ENCODE peak calls at places on chromosome 16, in four cellular contexts. U, O, Y and I are unnamed samples. For H3K4me1, the result is how much of the 10 kb centered on the place peaks cover.

GRCh38 chr16:6753553-6753952 is 579.1 kb upstream of the RBFOX1 start:
- DNase-seq in Y (no peak), U (no peak), O (no peak), I (no peak)

GRCh38 chr16:56547120-56547948 is 17.5 kb upstream of the MT4 start:
- DNase-seq in U (no peak), Y (no peak), O (peak), I (no peak)

GRCh38 chr16:23145186-23145585 is 4.1 kb downstream of the USP31 start:
- DNase-seq in U (no peak), Y (no peak), O (no peak), I (no peak)

GRCh38 chr16:27779719-27780161 is 229.8 kb downstream of the KATNIP start:
- DNase-seq in U (no peak), Y (peak), O (peak), I (peak)

GRCh38 chr16:11354733-11355574 is 9.7 kb downstream of the RMI2 start:
- DNase-seq in U (peak), Y (no peak), O (no peak), I (no peak)

GRCh38 chr16:14263011-14263410 is 191.9 kb downstream of the MRTFB start:
- DNase-seq in Y (no peak), U (no peak), O (no peak), I (no peak)

GRCh38 chr16:19785512-19786130 is 67.5 kb downstream of the IQCK start:
- DNase-seq in O (no peak), Y (no peak), U (peak), I (no peak)

GRCh38 chr16:11835891-11836652 is 15.3 kb downstream of the RSL1D1 start:
- DNase-seq in O (no peak), U (peak), Y (no peak), I (no peak)

GRCh38 chr16:6020162-6020980 is 922.8 kb upstream of the EEF2KMT start:
- DNase-seq in O (no peak), Y (no peak), U (no peak), I (peak)

GRCh38 chr16:12907670-12908233 is 6.4 kb downstream of the SHISA9 start:
- DNase-seq in Y (no peak), O (no peak), U (no peak), I (no peak)

GRCh38 chr16:66693088-66693487 is 3.5 kb downstream of the CMTM4 start:
- DNase-seq in Y (no peak), U (no peak), O (no peak), I (no peak)

GRCh38 chr16:85163278-85164112 is 51.2 kb upstream of the CIBAR2 start:
- DNase-seq in Y (no peak), O (no peak), U (no peak), I (no peak)

GRCh38 chr16:15466886-15467781 is 32.7 kb downstream of the BMERB1 start:
- DNase-seq in U (peak), O (no peak), Y (no peak), I (no peak)

GRCh38 chr16:9047689-9048301 is 43.6 kb upstream of the HAPSTR1 start:
- DNase-seq in O (peak), U (peak), Y (peak), I (peak)

GRCh38 chr16:83044589-83044988 is 417.8 kb downstream of the CDH13 start:
- DNase-seq in U (no peak), O (no peak), Y (no peak), I (no peak)

GRCh38 chr16:77387075-77387474 is 47.8 kb downstream of the ADAMTS18 start:
- DNase-seq in U (no peak), Y (no peak), O (no peak), I (no peak)

GRCh38 chr16:28538733-28539596 is at the start of gene NUPR1:
- DNase-seq in Y (peak), U (peak), O (no peak), I (peak)

GRCh38 chr16:87332150-87332549 is 15.0 kb upstream of the C16orf95 start:
- DNase-seq in O (no peak), Y (peak), U (no peak), I (no peak)

GRCh38 chr16:87931504-87931903 is 4.8 kb downstream of the CA5A start:
- DNase-seq in U (no peak), O (no peak), Y (no peak), I (no peak)

GRCh38 chr16:11089504-11090124 is 145.2 kb downstream of the CLEC16A start:
- DNase-seq in O (no peak), Y (no peak), U (no peak), I (peak)

GRCh38 chr16:27461483-27462171 is 59.7 kb downstream of the IL21R start:
- DNase-seq in U (no peak), Y (no peak), O (no peak), I (no peak)

GRCh38 chr16:69187387-69187890 is 475 bp downstream of the SNTB2 start:
- DNase-seq in U (peak), Y (peak), O (no peak), I (peak)

GRCh38 chr16:69190046-69190588 is 3.2 kb downstream of the SNTB2 start:
- DNase-seq in Y (no peak), O (no peak), U (no peak), I (no peak)

GRCh38 chr16:69190598-69190997 is 3.6 kb downstream of the SNTB2 start:
- DNase-seq in O (no peak), U (no peak), Y (no peak), I (no peak)

GRCh38 chr16:69187891-69188451 is 1.0 kb downstream of the SNTB2 start:
- DNase-seq in Y (peak), U (peak), O (no peak), I (no peak)

GRCh38 chr16:69188716-69189115 is 1.8 kb downstream of the SNTB2 start:
- DNase-seq in Y (no peak), O (no peak), U (no peak), I (no peak)
- H3K27ac ChIP-seq in Y (peak), O (no peak), U (no peak), I (no peak)

GRCh38 chr16:50573279-50573678 is 25.1 kb downstream of the NKD1 start:
- DNase-seq in U (no peak), O (no peak), Y (no peak), I (no peak)
- H3K4me1 ChIP-seq in U (under half), O (under half), Y (half or more), I (under half)

GRCh38 chr16:30652005-30652296 is 1.2 kb downstream of the PRR14 start:
- DNase-seq in O (no peak), Y (no peak), U (no peak), I (no peak)
- H3K4me3 ChIP-seq in O (no peak), Y (peak), U (peak), I (peak)

GRCh38 chr16:29756654-29757053 is 10.9 kb upstream of the C16orf54 start:
- DNase-seq in Y (no peak), O (no peak), U (peak), I (no peak)

GRCh38 chr16:29763326-29763725 is 14.7 kb upstream of the ZG16 start:
- DNase-seq in Y (no peak), U (no peak), O (no peak), I (no peak)

GRCh38 chr16:29761882-29762281 is 16.1 kb upstream of the C16orf54 start:
- DNase-seq in U (peak), Y (no peak), O (no peak), I (no peak)

GRCh38 chr16:29757950-29758466 is 12.2 kb upstream of the C16orf54 start:
- DNase-seq in U (no peak), Y (no peak), O (no peak), I (no peak)

DNA sequence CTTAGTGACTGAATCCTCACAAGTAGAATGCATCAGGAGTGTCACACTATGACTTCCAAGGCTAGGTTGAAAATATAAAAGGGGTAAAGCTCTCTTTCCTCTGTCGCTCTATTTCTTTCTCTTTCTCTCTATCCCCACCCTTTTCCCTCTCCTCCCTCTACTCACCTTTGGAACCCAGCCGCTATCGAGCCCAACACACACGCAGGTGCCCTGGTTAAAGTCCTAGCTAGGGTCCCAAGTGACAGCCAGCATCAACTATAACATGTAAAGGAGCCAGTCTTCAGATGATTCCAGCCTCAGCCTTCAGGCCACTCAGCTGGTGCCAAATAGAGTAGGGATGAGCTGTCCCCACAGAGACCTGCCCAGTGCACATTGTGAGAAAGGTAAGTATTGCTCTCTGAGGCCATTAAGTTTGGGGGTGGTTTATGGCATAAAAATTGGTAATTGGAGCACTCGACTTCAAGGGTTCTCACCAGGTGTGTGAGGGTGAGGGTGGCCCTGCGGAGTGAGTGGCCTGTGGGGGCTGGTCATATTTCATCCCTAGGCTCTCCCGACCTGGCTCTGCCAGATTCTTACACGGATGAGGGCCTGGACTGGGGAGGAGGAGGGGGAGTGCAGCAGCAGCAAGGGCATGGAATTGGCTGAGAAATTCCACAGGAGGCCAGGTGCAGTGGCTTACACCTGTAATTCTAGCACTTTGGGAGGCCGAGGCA is 14.9 kb upstream of the C16orf54 start:
- DNase-seq in O (no peak), U (peak), Y (no peak), I (peak)
- H3K27ac ChIP-seq in O (no peak), U (peak), Y (no peak), I (no peak)

DNA sequence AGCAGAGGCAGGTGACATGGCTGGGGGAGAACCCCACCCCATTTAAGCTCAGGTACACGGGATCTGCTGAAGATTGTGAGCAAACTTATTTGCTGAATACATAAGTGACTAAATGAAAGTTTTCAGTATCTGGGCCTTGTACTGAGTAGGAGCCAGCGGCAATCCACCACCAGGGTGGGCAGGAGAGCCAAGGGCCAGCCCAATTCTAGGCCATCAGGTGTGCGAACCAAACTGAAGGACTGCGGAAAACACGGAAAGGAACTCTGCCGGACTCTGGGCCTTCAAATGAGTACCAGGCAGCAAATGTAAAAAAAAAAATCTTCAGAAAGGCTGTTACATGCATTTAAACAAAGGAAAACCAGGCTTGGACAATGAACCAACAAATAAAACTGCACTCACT is 19.7 kb downstream of the ARHGAP17 start:
- DNase-seq in U (no peak), Y (no peak), O (no peak), I (no peak)
- H3K4me1 ChIP-seq in U (under half), Y (half or more), O (under half), I (under half)

GRCh38 chr16:49485663-49486062 is 112.1 kb downstream of the C16orf78 start:
- DNase-seq in Y (peak), O (no peak), U (no peak), I (no peak)

GRCh38 chr16:49484936-49485335 is 111.3 kb downstream of the C16orf78 start:
- DNase-seq in O (no peak), Y (no peak), U (no peak), I (no peak)

GRCh38 chr16:49483251-49483650 is 109.6 kb downstream of the C16orf78 start:
- DNase-seq in O (no peak), Y (peak), U (no peak), I (no peak)

GRCh38 chr16:49483651-49484451 is 110.2 kb downstream of the C16orf78 start:
- DNase-seq in U (no peak), O (no peak), Y (peak), I (no peak)

DNA sequence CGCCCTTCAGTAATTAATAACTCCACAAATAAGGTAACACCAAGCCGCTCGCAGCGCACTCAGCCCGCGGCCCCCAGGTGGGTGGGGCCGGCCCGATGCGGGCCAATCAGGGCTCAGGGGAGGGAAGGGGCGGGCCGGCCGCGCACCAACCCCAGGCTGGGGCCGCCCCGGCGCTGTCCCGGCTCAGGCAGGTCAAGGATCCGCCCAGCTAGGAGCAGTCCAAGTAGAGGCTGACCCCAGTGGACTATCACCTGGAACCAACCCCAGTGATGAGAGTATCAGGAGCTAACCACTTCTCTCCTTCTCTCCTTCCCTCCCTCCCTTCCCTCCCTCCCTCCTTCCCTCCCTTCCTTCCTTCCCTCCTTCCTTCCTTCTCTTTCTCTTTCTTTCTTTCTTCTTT is 110.8 kb downstream of the C16orf78 start:
- DNase-seq in O (no peak), U (peak), Y (peak), I (peak)
- H3K4me3 ChIP-seq in O (no peak), U (no peak), Y (peak), I (no peak)

GRCh38 chr16:55506708-55507107 is 2.2 kb upstream of the LPCAT2 start:
- DNase-seq in O (no peak), U (no peak), Y (no peak), I (no peak)

GRCh38 chr16:55510185-55510805 is 1.4 kb downstream of the LPCAT2 start:
- DNase-seq in Y (no peak), U (no peak), O (no peak), I (no peak)

GRCh38 chr16:55506083-55506482 is 2.8 kb upstream of the LPCAT2 start:
- DNase-seq in U (no peak), Y (peak), O (no peak), I (no peak)

GRCh38 chr16:55508271-55508921 is 476 bp upstream of the LPCAT2 start:
- DNase-seq in O (no peak), Y (peak), U (no peak), I (no peak)

GRCh38 chr16:55508941-55509920 is at the start of gene LPCAT2:
- DNase-seq in Y (peak), U (peak), O (peak), I (peak)
- H3K27ac ChIP-seq in Y (peak), U (peak), O (no peak), I (no peak)